ENCODE peak calls at places on chromosomes 3 and 15, in five cellular contexts. T is T-helper 17 cell; K is endothelial cell; H is neural progenitor cell; E is CD4-positive, alpha-beta memory T cell. J is an unnamed sample.

GRCh38 chr15:57527382-57528091 is 64.2 kb upstream of the MYZAP start:
- DNase-seq in K (peak), T (no peak), H (peak), E (peak), J (peak)

GRCh38 chr3:72258786-72259185 is 473.8 kb upstream of the PROK2 start:
- DNase-seq in E (no peak), K (peak), H (no peak), T (no peak), J (no peak)

GRCh38 chr3:195154793-195155535 is 116.0 kb downstream of the XXYLT1 start:
- DNase-seq in K (peak), T (no peak), E (no peak), H (no peak), J (no peak)

GRCh38 chr15:99476413-99477222 is 89.2 kb upstream of the MEF2A start:
- DNase-seq in K (no peak), H (peak), T (no peak), E (peak), J (no peak)

GRCh38 chr3:148005456-148005855 is 596.3 kb downstream of the ZIC1 start:
- DNase-seq in T (no peak), H (peak), E (no peak), K (no peak), J (peak)

GRCh38 chr3:24196526-24196925 is 251.4 kb downstream of the NR1D2 start:
- DNase-seq in T (no peak), E (no peak), H (no peak), K (no peak), J (no peak)

GRCh38 chr3:177966493-177966892 is 569.7 kb upstream of the KCNMB2 start:
- DNase-seq in E (no peak), H (no peak), T (no peak), K (no peak), J (no peak)

GRCh38 chr15:101029971-101030661 is 111.0 kb downstream of the LRRK1 start:
- DNase-seq in H (no peak), E (no peak), K (no peak), T (no peak), J (no peak)

GRCh38 chr3:190070623-190071347 is 49.9 kb downstream of the P3H2 start:
- DNase-seq in T (no peak), H (no peak), K (no peak), E (no peak), J (no peak)

GRCh38 chr3:104353951-104354350 is 1012.8 kb upstream of the ALCAM start:
- DNase-seq in T (no peak), K (no peak), H (no peak), E (no peak), J (no peak)

GRCh38 chr15:95734422-95735316 is 595.8 kb upstream of the NR2F2 start:
- DNase-seq in E (no peak), K (no peak), H (no peak), T (no peak), J (no peak)

GRCh38 chr3:177364236-177364635 is 167.0 kb upstream of the TBL1XR1 start:
- DNase-seq in E (no peak), T (no peak), K (no peak), H (no peak), J (no peak)

GRCh38 chr3:24017305-24017704 is 72.2 kb downstream of the NR1D2 start:
- DNase-seq in K (no peak), T (no peak), E (no peak), H (no peak), J (no peak)

GRCh38 chr3:127450331-127450730 is 140.2 kb downstream of the TPRA1 start:
- DNase-seq in K (no peak), H (no peak), T (no peak), E (no peak), J (no peak)

GRCh38 chr15:74130089-74130848 is at the start of gene ISLR2:
- DNase-seq in E (no peak), H (peak), K (no peak), T (no peak), J (no peak)

GRCh38 chr3:116391296-116392201 is 53.7 kb downstream of the LSAMP start:
- DNase-seq in E (no peak), K (no peak), H (no peak), T (no peak), J (no peak)

GRCh38 chr3:168152149-168152548 is 56.4 kb upstream of the GOLIM4 start:
- DNase-seq in E (no peak), T (no peak), K (no peak), H (no peak), J (no peak)

J was measured in neuronal stem cell.